ENCODE peak calls at places on chromosomes 1 and 21, in five cellular contexts. W is HCT116, M is kidney, N is uterus, I is PC-3. V is an unnamed sample.

GRCh38 chr1:25540750-25541350 is 2.6 kb upstream of the LDLRAP1 start:
- DNase-seq in W (no peak), I (no peak), M (no peak), N (no peak), V (no peak)

GRCh38 chr1:179366093-179366800 is 476 bp downstream of the AXDND1 start:
- DNase-seq in N (no peak), I (no peak), W (no peak), M (no peak), V (no peak)

GRCh38 chr21:43983390-43983789 is 28.7 kb upstream of the TRAPPC10 start:
- DNase-seq in W (no peak), N (no peak), M (no peak), I (no peak), V (no peak)

GRCh38 chr1:15178571-15179484 is 25.3 kb downstream of the TMEM51 start:
- DNase-seq in I (peak; percentile 94), N (no peak), W (peak; percentile 93), M (no peak), V (peak; percentile 65)

GRCh38 chr1:214216779-214217178 is 64.2 kb upstream of the SMYD2 start:
- DNase-seq in N (no peak), M (no peak), I (peak; percentile 95), W (no peak), V (peak; percentile 69)

GRCh38 chr1:45887156-45887842 is 83.9 kb downstream of the MAST2 start:
- DNase-seq in W (no peak), N (no peak), I (no peak), M (no peak), V (no peak)

GRCh38 chr1:164636744-164637143 is 77.8 kb downstream of the PBX1 start:
- DNase-seq in M (no peak), I (no peak), N (no peak), W (no peak), V (no peak)

GRCh38 chr1:226489718-226490440 is 58.7 kb upstream of the STUM start:
- DNase-seq in I (peak; percentile 28), M (no peak), W (no peak), N (no peak), V (no peak)

GRCh38 chr1:200437556-200438203 is 27.8 kb upstream of the ZNF281 start:
- DNase-seq in W (no peak), N (no peak), M (no peak), I (peak; percentile 27), V (no peak)

GRCh38 chr1:49765034-49765433 is 258.7 kb downstream of the AGBL4 start:
- DNase-seq in N (no peak), M (no peak), W (no peak), I (peak; percentile 56), V (no peak)

GRCh38 chr1:172343246-172344099 is 77.0 kb upstream of the C1orf105 start:
- DNase-seq in W (no peak), M (no peak), I (peak; percentile 85), N (no peak), V (no peak)

GRCh38 chr1:65717815-65718454 is 74.8 kb upstream of the PDE4B start:
- DNase-seq in I (peak; percentile 60), M (no peak), N (no peak), W (peak; percentile 24), V (no peak)

GRCh38 chr21:42868196-42868595 is 11.1 kb downstream of the WDR4 start:
- DNase-seq in I (no peak), M (peak; percentile 44), N (no peak), W (no peak), V (no peak)

GRCh38 chr1:117654485-117655219 is 48.8 kb downstream of the TENT5C start:
- DNase-seq in W (no peak), M (no peak), I (peak; percentile 37), N (no peak), V (no peak)

GRCh38 chr1:58862728-58863385 is 79.0 kb upstream of the JUN start:
- DNase-seq in I (no peak), N (no peak), M (no peak), W (no peak), V (no peak)

DNA sequence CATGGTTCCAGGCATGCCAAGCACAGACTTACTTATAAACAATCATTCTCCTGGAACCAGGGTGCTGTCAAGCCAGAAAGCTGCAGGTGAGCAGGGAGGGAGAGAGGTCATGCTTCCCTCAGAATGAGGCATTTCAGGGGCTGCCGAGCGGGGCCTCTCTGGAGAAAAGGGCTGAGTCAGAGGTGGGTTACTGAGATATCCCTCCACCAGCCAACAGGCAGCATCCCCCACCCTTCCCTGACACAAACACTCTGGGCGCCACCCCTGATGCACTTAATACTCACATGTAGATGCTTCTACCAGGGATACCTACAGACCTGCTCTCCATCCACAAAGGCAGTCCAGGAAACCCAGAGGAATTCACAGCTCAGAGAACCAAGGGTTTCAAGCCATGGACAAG is 13.1 kb downstream of the STK40 start:
- DNase-seq in N (no peak), W (no peak), I (no peak), M (no peak), V (no peak)
- H3K27ac ChIP-seq in N (peak overlapping the region; percentile 78), W (peak overlapping the region; percentile 96), I (peak overlapping the region; percentile 98), M (peak overlapping the region; percentile 92), V (peak overlapping the region; percentile 98)

GRCh38 chr1:94804442-94804837 is 15.7 kb upstream of the SLC44A3 start:
- DNase-seq in N (no peak), W (no peak), M (no peak), I (no peak), V (no peak)

GRCh38 chr1:94803106-94803505 is 17.1 kb upstream of the SLC44A3 start:
- DNase-seq in I (no peak), M (no peak), W (no peak), N (no peak), V (no peak)

GRCh38 chr1:94799201-94799600 is 21.0 kb upstream of the SLC44A3 start:
- DNase-seq in W (no peak), N (no peak), I (no peak), M (no peak), V (no peak)

GRCh38 chr1:94803517-94804441 is 16.4 kb upstream of the SLC44A3 start:
- DNase-seq in N (peak; percentile 38), M (no peak), W (no peak), I (no peak), V (no peak)

GRCh38 chr1:94801919-94802546 is 18.1 kb upstream of the SLC44A3 start:
- DNase-seq in I (peak; percentile 83), M (peak; percentile 79), N (peak; percentile 45), W (peak; percentile 68), V (peak; percentile 34)
- H3K27ac ChIP-seq in I (no peak overlapping the region), M (peak overlapping the region; percentile 68), N (peak overlapping the region; percentile 76), W (peak overlapping the region; percentile 54), V (peak overlapping the region; percentile 76)

GRCh38 chr21:34984356-34984755 is 64.7 kb downstream of the RUNX1 start:
- DNase-seq in I (no peak), N (no peak), W (no peak), M (no peak), V (no peak)

GRCh38 chr21:34981793-34982192 is 67.3 kb downstream of the RUNX1 start:
- DNase-seq in I (no peak), W (no peak), N (no peak), M (no peak), V (no peak)

GRCh38 chr21:34980423-34981115 is 68.5 kb downstream of the RUNX1 start:
- DNase-seq in W (no peak), N (no peak), I (no peak), M (no peak), V (no peak)

GRCh38 chr21:34986561-34987533 is 62.3 kb downstream of the RUNX1 start:
- DNase-seq in W (peak; percentile 93), M (no peak), I (peak; percentile 62), N (no peak), V (no peak)

GRCh38 chr21:34983680-34984086 is 65.4 kb downstream of the RUNX1 start:
- DNase-seq in I (peak; percentile 65), M (no peak), N (no peak), W (no peak), V (no peak)
- H3K27ac ChIP-seq in I (peak overlapping the region; percentile 91), M (no peak overlapping the region), N (no peak overlapping the region), W (peak overlapping the region; percentile 37), V (peak overlapping the region; percentile 36)

GRCh38 chr1:232590742-232591082 is 39.2 kb downstream of the SIPA1L2 start:
- DNase-seq in N (no peak), M (no peak), W (no peak), I (no peak), V (no peak)

GRCh38 chr1:232589111-232589808 is 40.7 kb downstream of the SIPA1L2 start:
- DNase-seq in W (no peak), N (no peak), I (no peak), M (no peak), V (no peak)

GRCh38 chr1:232591344-232591743 is 38.6 kb downstream of the SIPA1L2 start:
- DNase-seq in W (no peak), I (no peak), M (no peak), N (no peak), V (no peak)

GRCh38 chr1:232587141-232588008 is 42.6 kb downstream of the SIPA1L2 start:
- DNase-seq in N (no peak), W (no peak), I (no peak), M (no peak), V (no peak)

GRCh38 chr1:232589809-232590741 is 39.9 kb downstream of the SIPA1L2 start:
- DNase-seq in I (no peak), M (no peak), W (no peak), N (no peak), V (no peak)
- H3K27ac ChIP-seq in I (no peak overlapping the region), M (no peak overlapping the region), W (no peak overlapping the region), N (peak overlapping the region; percentile 8), V (no peak overlapping the region)

GRCh38 chr1:223720987-223721591 is 8.8 kb downstream of the CAPN2 start:
- DNase-seq in W (no peak), I (peak; percentile 74), N (no peak), M (peak; percentile 76), V (no peak)
- H3K27ac ChIP-seq in W (peak overlapping the region; percentile 21), I (peak overlapping the region; percentile 28), N (peak overlapping the region; percentile 55), M (peak overlapping the region; percentile 72), V (peak overlapping the region; percentile 99)

V was measured in epithelial cell of prostate.